ENCODE peak calls at places on chromosomes 16 and 17, in four cellular contexts. U is cardiac muscle cell, M is DND-41, C is neuronal stem cell. V is an unnamed sample.

GRCh38 chr17:3667366-3668278 is 756 bp downstream of the TAX1BP3 start:
- DNase-seq in U (peak), M (no peak), C (no peak), V (peak)

GRCh38 chr17:47929218-47930000 is 12.0 kb upstream of the PNPO start:
- DNase-seq in M (no peak), U (no peak), C (no peak), V (no peak)

GRCh38 chr17:57553525-57553924 is 191.6 kb downstream of the CCDC182 start:
- DNase-seq in C (no peak), M (no peak), U (peak), V (no peak)

GRCh38 chr16:85481738-85482137 is 131.4 kb upstream of the GSE1 start:
- DNase-seq in U (no peak), C (no peak), M (no peak), V (no peak)

GRCh38 chr17:52744179-52744578 is 585.7 kb upstream of the CA10 start:
- DNase-seq in U (no peak), C (no peak), M (no peak), V (no peak)

GRCh38 chr16:48459167-48459566 is 74.0 kb upstream of the SIAH1 start:
- DNase-seq in M (no peak), C (no peak), U (no peak), V (no peak)

GRCh38 chr16:53744449-53744848 is 40.5 kb downstream of the FTO start:
- DNase-seq in C (no peak), U (no peak), M (peak), V (peak)

GRCh38 chr16:65024649-65025243 is 97.1 kb downstream of the CDH11 start:
- DNase-seq in M (no peak), U (peak), C (no peak), V (no peak)

GRCh38 chr17:46979023-46979870 is at the start of gene RPRML:
- DNase-seq in U (peak), C (peak), M (peak), V (no peak)

GRCh38 chr17:29954405-29954804 is 13.0 kb downstream of the EFCAB5 start:
- DNase-seq in C (no peak), U (no peak), M (no peak), V (no peak)

DNA sequence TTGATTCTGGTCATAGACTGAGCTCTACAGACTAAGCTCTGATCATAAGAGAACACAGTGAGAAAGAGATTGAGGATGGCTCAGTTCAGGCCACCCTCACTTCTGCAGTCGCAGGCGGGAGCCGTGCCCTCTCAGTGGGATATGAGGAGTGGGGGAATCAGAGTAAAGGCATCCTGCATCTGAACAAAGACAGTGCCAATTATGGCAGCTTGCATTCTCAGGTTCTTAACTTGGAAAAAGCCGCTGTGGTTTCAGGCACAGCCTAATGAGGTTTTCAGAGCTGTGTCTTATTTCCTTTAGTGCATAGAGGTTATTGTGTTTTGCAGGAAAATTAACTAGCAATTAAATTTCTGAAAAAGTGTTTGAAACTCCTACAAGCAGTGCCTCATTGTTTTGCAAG is 134.4 kb upstream of the NLRP1 start:
- DNase-seq in C (peak), M (no peak), U (no peak), V (no peak)
- H3K27ac ChIP-seq in C (peak), M (no peak), U (no peak), V (no peak)

DNA sequence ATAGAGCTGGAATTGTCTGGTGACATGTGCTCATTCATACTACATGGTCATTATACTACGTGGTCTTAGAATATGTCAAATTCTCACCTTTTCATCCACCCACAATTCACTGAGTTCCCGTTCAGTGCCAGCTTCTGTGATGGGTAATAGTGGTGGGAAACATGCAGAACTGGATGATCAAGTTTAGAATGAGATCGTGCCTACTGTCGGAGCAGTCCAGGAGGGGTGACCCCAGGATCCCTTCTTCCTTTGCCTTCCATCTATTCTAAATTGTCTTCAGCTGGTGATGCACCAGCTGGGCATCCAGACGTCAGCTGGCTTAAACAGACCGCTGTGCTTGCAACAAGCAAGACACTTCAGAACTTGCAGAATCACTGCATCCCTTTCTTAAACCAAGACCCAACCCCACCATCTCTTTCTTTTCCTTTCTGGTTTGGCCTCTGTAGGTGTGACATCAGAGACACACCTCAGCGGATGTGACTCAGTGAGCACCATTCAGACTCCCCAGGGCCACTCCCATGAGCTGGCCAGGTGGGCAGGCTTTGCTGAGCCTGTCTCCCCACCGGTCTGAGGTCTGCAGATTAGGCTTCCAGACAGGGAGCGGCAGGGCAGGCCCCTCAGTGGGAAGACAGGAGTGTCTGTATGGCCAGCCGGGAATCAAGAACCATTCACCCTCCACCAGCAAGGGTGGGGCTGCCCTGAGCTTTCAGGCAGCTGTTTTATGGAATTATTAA is 18.1 kb downstream of the C17orf100 start:
- DNase-seq in U (no peak), M (no peak), C (no peak), V (no peak)
- H3K27ac ChIP-seq in U (no peak), M (no peak), C (no peak), V (no peak)

GRCh38 chr16:2533912-2534311 is 2.7 kb upstream of the CEMP1 start:
- DNase-seq in C (no peak), U (no peak), M (no peak), V (no peak)

GRCh38 chr16:2530629-2531318 is 434 bp downstream of the CEMP1 start:
- DNase-seq in U (no peak), C (no peak), M (no peak), V (peak)

GRCh38 chr16:2531371-2531695 is at the start of gene CEMP1:
- DNase-seq in M (no peak), U (no peak), C (no peak), V (no peak)

GRCh38 chr16:2531696-2532493 is 687 bp upstream of the CEMP1 start:
- DNase-seq in C (peak), U (peak), M (peak), V (peak)

GRCh38 chr16:2532494-2533141 is 1.4 kb upstream of the CEMP1 start:
- DNase-seq in M (no peak), U (peak), C (no peak), V (peak)
- H3K27ac ChIP-seq in M (peak), U (peak), C (no peak), V (peak)

DNA sequence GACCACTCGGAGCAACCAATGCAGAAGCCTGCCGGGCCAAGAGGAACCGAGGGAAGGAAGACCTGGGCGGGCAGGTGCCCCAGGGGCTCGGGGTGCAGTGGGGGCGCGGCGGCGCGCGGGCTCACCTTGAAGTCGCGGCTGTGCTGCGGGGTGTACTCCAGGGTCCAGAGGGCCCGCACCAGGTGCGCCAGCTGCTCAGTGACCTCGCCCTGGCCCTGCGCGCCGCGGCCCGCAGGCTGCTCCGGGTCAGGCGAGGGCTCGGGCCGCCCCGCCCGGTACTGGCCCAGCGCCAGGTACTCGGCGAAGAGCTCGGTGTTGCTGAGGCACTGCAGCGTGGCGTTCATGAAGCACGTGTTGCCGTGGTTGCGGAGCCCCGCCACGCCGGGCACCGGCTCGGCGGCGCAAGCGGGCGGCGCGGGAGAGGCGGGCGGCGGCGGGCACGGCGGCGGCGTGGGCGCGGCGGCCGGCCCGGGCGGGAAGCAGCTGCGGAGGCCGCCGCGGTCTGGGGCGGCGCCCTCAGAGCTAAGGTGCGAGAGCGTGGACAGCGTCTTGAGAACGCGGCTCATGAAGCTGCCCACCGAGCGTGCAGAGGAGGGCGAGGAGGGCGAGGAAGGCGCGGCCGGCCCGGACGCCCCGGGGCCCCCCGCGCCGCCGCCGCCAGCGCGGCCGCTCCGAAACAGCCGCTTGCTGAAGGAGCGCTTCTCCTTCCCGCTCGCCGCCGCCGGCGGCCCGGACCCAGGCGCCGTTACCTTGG is 562 bp downstream of the USP31 start:
- DNase-seq in C (peak), U (peak), M (peak), V (peak)
- H3K27ac ChIP-seq in C (peak), U (no peak), M (no peak), V (no peak)

GRCh38 chr16:86494039-86494564 is 16.2 kb upstream of the FOXF1 start:
- DNase-seq in C (no peak), M (no peak), U (no peak), V (no peak)

GRCh38 chr16:86491643-86492030 is 18.7 kb upstream of the FOXF1 start:
- DNase-seq in U (no peak), M (no peak), C (no peak), V (no peak)

GRCh38 chr16:86492961-86493639 is 17.2 kb upstream of the FOXF1 start:
- DNase-seq in U (no peak), M (no peak), C (no peak), V (no peak)

GRCh38 chr16:86492267-86492960 is 17.9 kb upstream of the FOXF1 start:
- DNase-seq in C (no peak), U (no peak), M (no peak), V (no peak)

DNA sequence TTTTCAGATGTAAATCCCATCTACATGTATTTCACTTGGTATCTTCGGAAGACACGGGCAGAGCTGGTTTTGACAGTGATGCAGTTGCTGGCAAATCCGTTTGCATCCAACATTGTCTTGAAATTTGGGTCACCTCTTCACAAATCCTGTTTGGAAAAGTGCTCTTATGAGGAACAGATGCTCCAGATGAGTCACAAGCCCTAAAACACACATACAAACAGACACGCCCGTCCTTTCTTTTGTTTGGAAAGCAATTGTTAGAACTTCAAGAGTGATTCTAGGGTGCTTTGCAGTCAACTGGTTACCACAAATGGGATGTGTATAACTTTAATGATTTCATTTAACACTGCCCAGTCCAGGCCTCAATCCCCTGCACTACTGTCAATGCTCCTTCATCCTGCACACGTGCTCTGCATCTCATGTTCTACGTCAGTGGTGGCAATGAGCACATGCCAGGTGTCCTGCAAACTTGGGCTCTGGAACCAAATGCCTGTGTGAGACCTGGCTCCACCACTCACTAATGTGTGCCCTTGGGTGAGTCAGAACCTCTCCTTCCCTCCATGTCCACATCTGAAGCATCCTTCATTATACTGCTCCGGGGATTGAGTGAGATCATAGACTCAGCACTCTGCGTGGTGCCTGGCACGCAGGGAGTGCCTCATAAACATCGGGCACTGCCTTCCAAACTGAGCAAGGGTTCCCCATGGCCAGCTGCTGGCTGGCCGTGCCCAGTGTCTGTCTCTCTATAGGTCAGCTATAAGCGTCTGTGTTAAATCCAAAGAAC is 19.3 kb upstream of the FOXF1 start:
- DNase-seq in U (no peak), M (no peak), C (no peak), V (no peak)
- H3K27ac ChIP-seq in U (no peak), M (no peak), C (no peak), V (no peak)

DNA sequence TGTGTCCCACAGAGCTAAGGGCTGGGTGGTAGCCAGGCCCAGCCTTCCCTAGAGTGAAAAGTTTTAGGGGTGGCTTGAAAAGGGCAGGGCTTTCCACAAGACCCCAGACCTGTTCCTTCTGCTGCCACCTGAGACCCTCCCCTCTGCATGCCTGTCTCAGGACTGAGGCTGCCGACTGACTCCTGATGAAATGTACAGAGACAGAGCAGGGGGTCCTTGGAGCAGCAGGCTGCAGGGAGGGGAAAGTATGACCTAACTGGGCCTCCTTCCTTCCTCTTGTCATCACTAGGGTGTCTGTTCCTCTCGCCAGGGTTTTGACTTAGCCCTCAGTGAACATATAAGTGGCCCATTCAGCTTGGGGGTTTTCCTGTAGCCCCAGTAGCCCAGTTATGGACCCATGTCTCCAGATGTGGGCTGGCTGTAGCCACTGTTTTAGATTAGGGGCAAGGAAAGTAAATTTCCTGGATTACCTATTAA is 14.9 kb upstream of the NFATC3 start:
- DNase-seq in U (no peak), M (no peak), C (no peak), V (no peak)
- H3K27ac ChIP-seq in U (no peak), M (peak), C (no peak), V (peak)

V was measured in CD4-positive, alpha-beta memory T cell.